ENCODE peak calls at places on chromosomes 11 and 22, in seven cellular contexts. One of them, this sample, is unnamed.

GRCh38 chr11:28231475-28231874 is 123.3 kb downstream of the METTL15 start:
- DNase-seq in T47D: no peak
- DNase-seq in NCI-H2171: no peak
- DNase-seq in SW480: no peak
- DNase-seq in caudate nucleus: no peak
- DNase-seq in hippocampal formation: no peak
- DNase-seq in heart left ventricle: no peak
- DNase-seq in this sample: no peak

GRCh38 chr11:29208117-29208516 is 808.7 kb downstream of the KCNA4 start:
- DNase-seq in hippocampal formation: no peak
- DNase-seq in heart left ventricle: no peak
- DNase-seq in caudate nucleus: no peak
- DNase-seq in NCI-H2171: no peak
- DNase-seq in T47D: no peak
- DNase-seq in SW480: no peak
- DNase-seq in this sample: no peak

GRCh38 chr11:91243065-91243464 is 981.6 kb upstream of the FAT3 start:
- DNase-seq in caudate nucleus: no peak
- DNase-seq in heart left ventricle: no peak
- DNase-seq in T47D: no peak
- DNase-seq in hippocampal formation: no peak
- DNase-seq in NCI-H2171: no peak
- DNase-seq in SW480: no peak
- DNase-seq in this sample: no peak

GRCh38 chr22:27670701-27671412 is 130.7 kb downstream of the MN1 start:
- DNase-seq in NCI-H2171: no peak
- DNase-seq in T47D: no peak
- DNase-seq in hippocampal formation: peak
- DNase-seq in caudate nucleus: no peak
- DNase-seq in SW480: peak
- DNase-seq in heart left ventricle: peak
- DNase-seq in this sample: no peak

GRCh38 chr11:114163231-114163631 is 103.7 kb downstream of the ZBTB16 start:
- DNase-seq in caudate nucleus: no peak
- DNase-seq in T47D: no peak
- DNase-seq in hippocampal formation: no peak
- DNase-seq in SW480: no peak
- DNase-seq in heart left ventricle: no peak
- DNase-seq in NCI-H2171: no peak
- DNase-seq in this sample: no peak

GRCh38 chr22:42388130-42388797 is 43.9 kb downstream of the NFAM1 start:
- DNase-seq in SW480: no peak
- DNase-seq in caudate nucleus: peak
- DNase-seq in T47D: no peak
- DNase-seq in hippocampal formation: no peak
- DNase-seq in NCI-H2171: peak
- DNase-seq in heart left ventricle: no peak
- DNase-seq in this sample: peak

GRCh38 chr11:74347381-74347780 is 35.9 kb upstream of the P4HA3 start:
- DNase-seq in T47D: no peak
- DNase-seq in caudate nucleus: no peak
- DNase-seq in NCI-H2171: no peak
- DNase-seq in heart left ventricle: no peak
- DNase-seq in SW480: no peak
- DNase-seq in hippocampal formation: no peak
- DNase-seq in this sample: no peak

GRCh38 chr11:64644348-64645242 is 53.6 kb downstream of the SLC22A12 start:
- DNase-seq in T47D: no peak
- DNase-seq in NCI-H2171: no peak
- DNase-seq in hippocampal formation: no peak
- DNase-seq in SW480: no peak
- DNase-seq in heart left ventricle: no peak
- DNase-seq in caudate nucleus: no peak
- DNase-seq in this sample: no peak

GRCh38 chr11:58061813-58062212 is 31.1 kb downstream of the OR6Q1 start:
- DNase-seq in caudate nucleus: no peak
- DNase-seq in SW480: no peak
- DNase-seq in NCI-H2171: no peak
- DNase-seq in heart left ventricle: no peak
- DNase-seq in T47D: no peak
- DNase-seq in hippocampal formation: no peak
- DNase-seq in this sample: no peak

GRCh38 chr22:45548991-45549736 is 46.5 kb downstream of the FBLN1 start:
- DNase-seq in SW480: peak
- DNase-seq in hippocampal formation: no peak
- DNase-seq in T47D: no peak
- DNase-seq in caudate nucleus: no peak
- DNase-seq in NCI-H2171: no peak
- DNase-seq in heart left ventricle: peak
- DNase-seq in this sample: no peak

GRCh38 chr11:67364783-67365525 is 8.4 kb downstream of the CLCF1 start:
- DNase-seq in T47D: no peak
- DNase-seq in SW480: no peak
- DNase-seq in heart left ventricle: no peak
- DNase-seq in caudate nucleus: no peak
- DNase-seq in NCI-H2171: no peak
- DNase-seq in hippocampal formation: no peak
- DNase-seq in this sample: no peak

GRCh38 chr22:37182101-37182948 is 5.7 kb downstream of the C1QTNF6 start:
- DNase-seq in NCI-H2171: no peak
- DNase-seq in heart left ventricle: peak
- DNase-seq in SW480: no peak
- DNase-seq in hippocampal formation: no peak
- DNase-seq in caudate nucleus: no peak
- DNase-seq in T47D: no peak
- DNase-seq in this sample: no peak

GRCh38 chr11:35598254-35599125 is 19.8 kb upstream of the FJX1 start:
- DNase-seq in SW480: no peak
- DNase-seq in heart left ventricle: no peak
- DNase-seq in caudate nucleus: no peak
- DNase-seq in hippocampal formation: no peak
- DNase-seq in NCI-H2171: no peak
- DNase-seq in T47D: no peak
- DNase-seq in this sample: no peak

GRCh38 chr11:16881074-16881709 is 133.0 kb downstream of the PLEKHA7 start:
- DNase-seq in hippocampal formation: no peak
- DNase-seq in T47D: no peak
- DNase-seq in NCI-H2171: no peak
- DNase-seq in caudate nucleus: peak
- DNase-seq in SW480: no peak
- DNase-seq in heart left ventricle: peak
- DNase-seq in this sample: peak

GRCh38 chr11:16402654-16403447 is 46.5 kb upstream of the SOX6 start:
- DNase-seq in caudate nucleus: no peak
- DNase-seq in T47D: no peak
- DNase-seq in SW480: no peak
- DNase-seq in heart left ventricle: no peak
- DNase-seq in hippocampal formation: peak
- DNase-seq in NCI-H2171: no peak
- DNase-seq in this sample: peak

GRCh38 chr22:49577168-49578060 is 250.3 kb downstream of the BRD1 start:
- DNase-seq in hippocampal formation: no peak
- DNase-seq in SW480: no peak
- DNase-seq in heart left ventricle: no peak
- DNase-seq in caudate nucleus: no peak
- DNase-seq in NCI-H2171: no peak
- DNase-seq in T47D: no peak
- DNase-seq in this sample: no peak

GRCh38 chr22:28810839-28811491 is 10.6 kb upstream of the XBP1 start:
- DNase-seq in SW480: no peak
- DNase-seq in T47D: no peak
- DNase-seq in NCI-H2171: no peak
- DNase-seq in heart left ventricle: no peak
- DNase-seq in hippocampal formation: no peak
- DNase-seq in caudate nucleus: no peak
- DNase-seq in this sample: peak

GRCh38 chr11:67545280-67545679 is 22.0 kb upstream of the CABP2 start:
- DNase-seq in heart left ventricle: peak
- DNase-seq in SW480: peak
- DNase-seq in T47D: no peak
- DNase-seq in caudate nucleus: no peak
- DNase-seq in hippocampal formation: no peak
- DNase-seq in NCI-H2171: no peak
- DNase-seq in this sample: no peak

GRCh38 chr11:72069787-72070251 is 10.5 kb downstream of the NUMA1 start:
- DNase-seq in SW480: peak
- DNase-seq in caudate nucleus: peak
- DNase-seq in hippocampal formation: peak
- DNase-seq in heart left ventricle: peak
- DNase-seq in T47D: no peak
- DNase-seq in NCI-H2171: no peak
- DNase-seq in this sample: peak

GRCh38 chr11:123480290-123480815 is 50.3 kb downstream of the GRAMD1B start:
- DNase-seq in heart left ventricle: no peak
- DNase-seq in SW480: no peak
- DNase-seq in T47D: no peak
- DNase-seq in caudate nucleus: no peak
- DNase-seq in hippocampal formation: no peak
- DNase-seq in NCI-H2171: no peak
- DNase-seq in this sample: no peak

This sample was measured in midbrain.